ENCODE peak calls at places on chromosomes 16 and 17, in seven cellular contexts. I, L, Y, H, S, N and W are unnamed samples.

GRCh38 chr17:48344241-48344640 is 85.8 kb downstream of the SKAP1 start:
- DNase-seq in I (no peak), L (no peak), Y (no peak), H (no peak), S (no peak), N (no peak), W (no peak)

GRCh38 chr17:70636517-70637133 is 467.3 kb downstream of the KCNJ2 start:
- DNase-seq in Y (no peak), N (peak), S (peak), H (peak), L (no peak), I (peak), W (peak)

GRCh38 chr16:82580293-82580900 is 46.4 kb upstream of the CDH13 start:
- DNase-seq in L (no peak), N (peak), H (peak), Y (no peak), I (peak), S (peak), W (peak)

GRCh38 chr17:17494499-17495447 is 1.4 kb downstream of the RASD1 start:
- DNase-seq in S (peak), I (peak), N (peak), H (no peak), Y (no peak), L (no peak), W (peak)

GRCh38 chr17:34412965-34413441 is 50.0 kb upstream of the CCL1 start:
- DNase-seq in N (peak), I (peak), Y (no peak), L (no peak), H (peak), S (no peak), W (peak)

GRCh38 chr16:48383204-48383876 is 1.9 kb downstream of the SIAH1 start:
- DNase-seq in L (no peak), S (no peak), H (peak), N (peak), Y (no peak), I (peak), W (no peak)

GRCh38 chr17:81513669-81514484 is 1.3 kb upstream of the ACTG1 start:
- DNase-seq in L (peak), N (peak), S (peak), Y (peak), H (peak), I (peak), W (peak)

GRCh38 chr16:4558026-4558425 is 1.9 kb downstream of the C16orf96 start:
- DNase-seq in L (no peak), H (no peak), S (no peak), Y (no peak), N (no peak), I (peak), W (no peak)

GRCh38 chr16:67936876-67937605 is 391 bp upstream of the PSMB10 start:
- DNase-seq in Y (no peak), S (no peak), L (peak), N (peak), H (no peak), I (no peak), W (peak)

GRCh38 chr16:47627056-47627455 is 165.9 kb downstream of the PHKB start:
- DNase-seq in L (no peak), S (no peak), I (no peak), Y (no peak), H (no peak), N (peak), W (no peak)

GRCh38 chr16:84914273-84914672 is 94.5 kb downstream of the CRISPLD2 start:
- DNase-seq in Y (no peak), S (no peak), L (no peak), N (no peak), I (no peak), H (no peak), W (no peak)

GRCh38 chr17:41772218-41772585 is 14.3 kb downstream of the JUP start:
- DNase-seq in N (no peak), Y (no peak), I (no peak), H (no peak), S (no peak), L (no peak), W (peak)

GRCh38 chr17:3798273-3799180 is 2.5 kb downstream of the ITGAE start:
- DNase-seq in H (no peak), N (no peak), S (no peak), L (no peak), Y (no peak), I (no peak), W (no peak)

GRCh38 chr17:41499714-41500113 is 5.7 kb downstream of the KRT13 start:
- DNase-seq in S (no peak), L (no peak), H (no peak), Y (no peak), I (no peak), N (no peak), W (no peak)

GRCh38 chr17:38730526-38731379 is 612 bp downstream of the CISD3 start:
- DNase-seq in L (peak), N (peak), S (no peak), H (peak), I (peak), Y (peak), W (peak)

GRCh38 chr17:77542551-77543490 is 402.1 kb downstream of the SEC14L1 start:
- DNase-seq in I (peak), L (peak), N (peak), S (peak), Y (peak), H (peak), W (peak)

DNA sequence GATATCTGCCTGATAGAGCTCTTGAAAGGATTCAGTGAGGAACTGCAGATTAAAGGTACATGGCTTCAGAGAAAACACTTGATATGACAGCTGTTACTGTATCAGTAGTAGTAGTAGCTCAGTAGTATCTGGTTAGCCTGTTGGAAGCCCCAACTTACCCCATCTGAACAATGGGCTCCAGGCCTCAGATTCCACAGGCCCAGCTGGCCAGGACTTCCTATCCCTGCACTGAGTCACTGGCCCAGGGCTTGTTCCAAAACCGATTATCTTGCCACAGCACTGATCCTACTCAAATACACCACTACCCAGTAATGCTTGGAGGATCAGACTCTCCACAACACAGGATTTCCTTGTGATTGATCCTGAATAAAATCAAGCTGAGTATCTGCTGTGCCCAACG is 32.6 kb downstream of the DCUN1D3 start:
- DNase-seq in I (no peak), Y (no peak), H (peak), N (peak), S (peak), L (no peak), W (peak)
- H3K4me3 ChIP-seq in I (no peak), Y (no peak), H (no peak), N (no peak), S (no peak), L (no peak), W (no peak)

GRCh38 chr16:52872706-52873105 is 180.0 kb downstream of the CHD9NB start:
- DNase-seq in Y (no peak), S (no peak), I (no peak), N (no peak), H (no peak), L (no peak), W (no peak)
- H3K4me3 ChIP-seq in Y (no peak), S (no peak), I (no peak), N (no peak), H (no peak), L (no peak), W (no peak)

GRCh38 chr16:802914-803750 is 2.6 kb upstream of the GNG13 start:
- DNase-seq in L (no peak), Y (no peak), S (no peak), N (no peak), I (no peak), H (no peak), W (no peak)

GRCh38 chr16:803751-804075 is 3.2 kb upstream of the GNG13 start:
- DNase-seq in N (no peak), Y (no peak), H (no peak), S (no peak), L (no peak), I (no peak), W (no peak)

GRCh38 chr16:804193-805048 is 3.9 kb upstream of the GNG13 start:
- DNase-seq in Y (no peak), N (no peak), I (no peak), L (no peak), S (no peak), H (no peak), W (no peak)

GRCh38 chr16:805474-805873 is 4.9 kb upstream of the GNG13 start:
- DNase-seq in H (no peak), Y (no peak), I (no peak), S (no peak), N (no peak), L (no peak), W (no peak)

GRCh38 chr16:807345-808251 is 7.1 kb upstream of the GNG13 start:
- DNase-seq in H (peak), Y (peak), N (peak), L (no peak), S (peak), I (peak), W (peak)
- H3K4me3 ChIP-seq in H (peak), Y (peak), N (peak), L (no peak), S (peak), I (peak), W (peak)

GRCh38 chr17:40015998-40016691 is 905 bp downstream of the CSF3 start:
- DNase-seq in L (no peak), Y (no peak), N (no peak), H (no peak), S (no peak), I (no peak), W (no peak)

GRCh38 chr17:40014375-40014980 is 762 bp upstream of the CSF3 start:
- DNase-seq in L (no peak), I (peak), N (peak), Y (no peak), S (no peak), H (no peak), W (no peak)

GRCh38 chr17:40016692-40017000 is 1.4 kb downstream of the CSF3 start:
- DNase-seq in H (no peak), Y (no peak), I (no peak), N (no peak), S (no peak), L (no peak), W (no peak)

GRCh38 chr17:40017422-40018080 is 2.3 kb downstream of the CSF3 start:
- DNase-seq in H (no peak), I (no peak), L (no peak), Y (no peak), N (peak), S (no peak), W (no peak)

GRCh38 chr17:40015005-40015997 is at the start of gene CSF3:
- DNase-seq in S (no peak), N (peak), Y (no peak), H (peak), I (no peak), L (no peak), W (peak)
- H3K4me3 ChIP-seq in S (no peak), N (peak), Y (no peak), H (no peak), I (no peak), L (no peak), W (no peak)

GRCh38 chr16:88623858-88624257 is 14.5 kb upstream of the IL17C start:
- DNase-seq in N (no peak), Y (no peak), S (no peak), L (no peak), H (no peak), I (no peak), W (no peak)

GRCh38 chr16:88622866-88623265 is 15.5 kb upstream of the IL17C start:
- DNase-seq in H (no peak), S (no peak), L (no peak), Y (no peak), I (no peak), N (no peak), W (no peak)

GRCh38 chr16:88619859-88620655 is 18.3 kb upstream of the IL17C start:
- DNase-seq in I (peak), H (no peak), S (peak), L (no peak), Y (no peak), N (no peak), W (no peak)

GRCh38 chr16:88624481-88624880 is 13.9 kb upstream of the IL17C start:
- DNase-seq in H (no peak), L (no peak), N (no peak), I (no peak), Y (no peak), S (no peak), W (no peak)

DNA sequence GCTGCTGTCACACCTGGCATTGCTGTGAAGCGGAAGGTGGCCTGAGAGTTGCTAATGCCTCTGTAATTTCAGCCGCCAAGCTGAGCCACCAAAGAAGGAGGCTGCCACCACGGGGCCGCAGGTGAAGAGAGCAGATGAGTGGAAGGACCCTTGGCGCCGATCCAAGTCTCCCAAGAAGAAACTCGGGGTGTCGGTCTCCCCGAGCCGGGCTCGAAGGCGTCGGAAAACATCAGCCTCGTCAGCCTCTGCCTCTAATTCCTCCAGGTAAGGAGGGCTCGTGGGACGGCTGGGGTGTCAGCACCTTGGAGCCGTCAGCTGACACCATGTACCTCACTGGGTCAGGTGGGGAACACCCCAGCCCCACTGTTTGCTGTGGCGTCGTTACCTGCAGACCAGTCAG is 16.2 kb upstream of the IL17C start:
- DNase-seq in S (no peak), Y (no peak), H (no peak), N (no peak), L (no peak), I (no peak), W (no peak)
- H3K4me3 ChIP-seq in S (no peak), Y (no peak), H (no peak), N (no peak), L (no peak), I (no peak), W (no peak)

GRCh38 chr16:30998852-30999761 is 11.3 kb downstream of the STX1B start:
- DNase-seq in I (no peak), N (no peak), S (peak), H (peak), L (no peak), Y (no peak), W (no peak)

GRCh38 chr16:30997887-30998711 is 12.3 kb downstream of the STX1B start:
- DNase-seq in Y (no peak), I (peak), S (peak), N (peak), L (no peak), H (peak), W (peak)

GRCh38 chr16:30996324-30996999 is 11.5 kb downstream of the HSD3B7 start:
- DNase-seq in N (no peak), L (no peak), Y (no peak), I (no peak), H (peak), S (no peak), W (peak)

GRCh38 chr16:30995927-30996323 is 10.9 kb downstream of the HSD3B7 start:
- DNase-seq in H (no peak), Y (no peak), I (no peak), N (no peak), L (no peak), S (no peak), W (no peak)

GRCh38 chr16:30997000-30997886 is 12.2 kb downstream of the HSD3B7 start:
- DNase-seq in N (peak), I (peak), L (no peak), Y (peak), H (peak), S (peak), W (peak)
- H3K4me3 ChIP-seq in N (peak), I (peak), L (no peak), Y (peak), H (peak), S (peak), W (peak)

DNA sequence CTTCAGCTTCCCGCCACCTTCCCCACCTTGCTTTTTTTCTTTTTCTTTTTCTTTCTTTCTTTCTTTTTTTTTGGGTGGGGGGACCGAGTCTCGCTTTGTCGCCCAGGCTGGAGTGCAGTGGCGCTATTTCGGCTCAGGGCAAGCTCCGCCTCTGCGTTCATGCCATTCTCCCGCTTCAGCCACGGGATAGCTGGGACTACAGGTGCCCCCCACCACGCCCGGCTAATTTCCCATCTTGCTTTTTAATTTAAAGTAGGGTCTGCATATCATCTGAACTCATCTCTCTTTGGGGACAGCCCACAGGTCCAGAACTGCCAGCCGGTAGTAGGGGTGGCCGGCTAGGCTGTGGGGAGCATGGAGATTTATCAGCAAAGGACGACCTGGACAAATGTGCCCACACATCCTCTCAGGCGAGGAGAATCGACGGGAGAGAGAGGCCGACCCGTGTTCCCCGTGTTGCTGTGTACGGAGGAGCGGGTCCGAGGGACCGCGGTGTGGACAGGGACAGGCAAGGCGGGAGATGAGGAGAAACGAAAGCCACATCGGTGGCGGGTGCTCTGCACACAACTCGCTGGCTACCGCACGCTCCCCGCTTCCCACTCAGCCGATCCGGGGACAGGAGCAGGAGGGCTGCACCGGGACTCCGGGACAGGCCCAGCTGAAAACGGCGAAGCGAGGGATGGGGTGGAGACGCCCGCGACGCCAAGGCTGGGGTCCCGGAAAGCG is 2.4 kb downstream of the MT1M start:
- DNase-seq in N (no peak), I (no peak), S (no peak), H (no peak), L (no peak), Y (no peak), W (no peak)
- H3K4me3 ChIP-seq in N (peak), I (peak), S (peak), H (no peak), L (no peak), Y (peak), W (no peak)

GRCh38 chr17:72763981-72764380 is 328.5 kb downstream of the SLC39A11 start:
- DNase-seq in N (no peak), L (no peak), Y (no peak), I (no peak), S (no peak), H (no peak), W (no peak)
- H3K4me3 ChIP-seq in N (no peak), L (no peak), Y (no peak), I (no peak), S (no peak), H (no peak), W (no peak)